ENCODE peak calls at places on chromosomes 7 and 10, in six cellular contexts. G, W, O, X, C and I are unnamed samples.
A peak's percentile ranks its signal among the peaks of the same experiment; 100 is the strongest.

GRCh38 chr7:121475806-121476205 is 79.7 kb upstream of the FAM3C start:
- DNase-seq in G (no peak), W (no peak), O (no peak), X (peak; percentile 29), C (no peak), I (no peak)

GRCh38 chr10:78164687-78165086 is 131.0 kb downstream of the RPS24 start:
- DNase-seq in G (no peak), W (no peak), O (no peak), X (no peak), C (no peak), I (no peak)

GRCh38 chr10:101780818-101781654 is 2.2 kb downstream of the NPM3 start:
- DNase-seq in G (peak; percentile 81), W (no peak), O (peak; percentile 54), X (peak; percentile 48), C (peak; percentile 30), I (peak; percentile 28)

GRCh38 chr7:157017639-157018327 is 7.3 kb upstream of the MNX1 start:
- DNase-seq in G (no peak), W (no peak), O (no peak), X (no peak), C (no peak), I (no peak)

GRCh38 chr10:8778713-8779112 is 724.2 kb downstream of the GATA3 start:
- DNase-seq in G (no peak), W (no peak), O (no peak), X (no peak), C (no peak), I (no peak)

GRCh38 chr10:33556581-33556980 is 222.1 kb upstream of the NRP1 start:
- DNase-seq in G (no peak), W (no peak), O (no peak), X (no peak), C (no peak), I (no peak)

GRCh38 chr7:922334-923107 is 32.0 kb downstream of the ADAP1 start:
- DNase-seq in G (no peak), W (no peak), O (no peak), X (no peak), C (no peak), I (no peak)

GRCh38 chr7:73891178-73891885 is 30.4 kb downstream of the TMEM270 start:
- DNase-seq in G (no peak), W (no peak), O (no peak), X (no peak), C (no peak), I (no peak)

GRCh38 chr7:143284591-143285453 is at the start of gene TMEM139:
- DNase-seq in G (no peak), W (no peak), O (no peak), X (no peak), C (no peak), I (no peak)

GRCh38 chr10:130459011-130459410 is 322.8 kb downstream of the GLRX3 start:
- DNase-seq in G (no peak), W (no peak), O (no peak), X (no peak), C (no peak), I (no peak)

GRCh38 chr10:16809074-16809718 is 8.0 kb downstream of the RSU1 start:
- DNase-seq in G (peak; percentile 69), W (no peak), O (no peak), X (peak; percentile 32), C (no peak), I (no peak)
- TF ChIP-seq CTCF in G (peak; percentile 65), W (peak; percentile 46), O (peak; percentile 53), X (peak; percentile 73), C (peak; percentile 55), I (peak; percentile 67)

GRCh38 chr10:69681436-69681835 is 51.4 kb downstream of the FAM241B start:
- DNase-seq in G (no peak), W (no peak), O (no peak), X (no peak), C (no peak), I (no peak)

GRCh38 chr10:69680610-69681009 is 50.6 kb downstream of the FAM241B start:
- DNase-seq in G (no peak), W (no peak), O (no peak), X (no peak), C (no peak), I (no peak)

GRCh38 chr10:69677914-69678654 is 48.0 kb downstream of the FAM241B start:
- DNase-seq in G (no peak), W (no peak), O (no peak), X (no peak), C (no peak), I (no peak)

GRCh38 chr10:69682955-69683474 is 53.0 kb downstream of the FAM241B start:
- DNase-seq in G (no peak), W (no peak), O (no peak), X (no peak), C (no peak), I (no peak)

GRCh38 chr10:69679736-69680135 is 49.7 kb downstream of the FAM241B start:
- DNase-seq in G (no peak), W (no peak), O (no peak), X (no peak), C (no peak), I (no peak)
- H3K4me3 ChIP-seq in G (no peak overlapping the region), W (no peak overlapping the region), O (no peak overlapping the region), X (no peak overlapping the region), C (no peak overlapping the region), I (no peak overlapping the region)

GRCh38 chr10:67308912-67309311 is 383.1 kb downstream of the LRRTM3 start:
- DNase-seq in G (no peak), W (no peak), O (no peak), X (no peak), C (no peak), I (no peak)

GRCh38 chr10:67302701-67303100 is 376.9 kb downstream of the LRRTM3 start:
- DNase-seq in G (no peak), W (no peak), O (no peak), X (no peak), C (no peak), I (no peak)

GRCh38 chr10:67306588-67307205 is 380.9 kb downstream of the LRRTM3 start:
- DNase-seq in G (peak; percentile 24), W (no peak), O (no peak), X (no peak), C (no peak), I (peak; percentile 6)
- TF ChIP-seq CTCF in G (peak; percentile 53), W (peak; percentile 17), O (peak; percentile 30), X (peak; percentile 53), C (peak; percentile 64), I (peak; percentile 57)

GRCh38 chr7:152871005-152871677 is 111.6 kb downstream of the ACTR3B start:
- DNase-seq in G (no peak), W (no peak), O (no peak), X (no peak), C (no peak), I (no peak)
- H3K4me3 ChIP-seq in G (no peak overlapping the region), W (no peak overlapping the region), O (no peak overlapping the region), X (no peak overlapping the region), C (no peak overlapping the region), I (no peak overlapping the region)

DNA sequence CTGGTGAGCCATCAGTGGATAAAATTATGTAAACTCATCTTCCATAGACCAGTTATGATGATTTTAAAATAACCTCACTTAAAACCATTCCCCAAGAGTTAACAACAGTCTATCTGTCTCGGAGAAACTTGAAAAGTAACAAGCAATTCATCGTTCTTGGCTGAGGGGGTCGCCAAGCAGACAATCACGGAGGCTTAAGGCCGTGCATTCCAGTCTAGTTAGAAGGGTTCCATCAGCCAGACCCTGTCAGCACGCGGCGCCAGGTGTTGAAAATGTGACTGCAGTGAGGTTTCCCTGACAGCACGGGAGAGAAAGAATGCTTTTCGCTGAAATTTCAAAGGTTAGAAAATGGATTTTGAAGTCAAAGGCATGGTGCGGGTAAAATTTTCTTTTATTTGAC is 1025.0 kb upstream of the CELF2 start:
- DNase-seq in G (no peak), W (no peak), O (no peak), X (no peak), C (no peak), I (no peak)
- TF ChIP-seq CTCF in G (no peak), W (no peak), O (no peak), X (no peak), C (no peak), I (no peak)

GRCh38 chr10:3095373-3096139 is 28.2 kb downstream of the PFKP start:
- DNase-seq in G (peak; percentile 34), W (peak; percentile 98), O (peak; percentile 97), X (no peak), C (peak; percentile 96), I (peak; percentile 96)

GRCh38 chr10:3097160-3097559 is 29.8 kb downstream of the PFKP start:
- DNase-seq in G (no peak), W (no peak), O (no peak), X (no peak), C (no peak), I (no peak)

GRCh38 chr10:3094565-3095168 is 27.3 kb downstream of the PFKP start:
- DNase-seq in G (no peak), W (no peak), O (no peak), X (no peak), C (no peak), I (no peak)

GRCh38 chr10:3093996-3094395 is 26.6 kb downstream of the PFKP start:
- DNase-seq in G (no peak), W (no peak), O (no peak), X (no peak), C (no peak), I (no peak)

DNA sequence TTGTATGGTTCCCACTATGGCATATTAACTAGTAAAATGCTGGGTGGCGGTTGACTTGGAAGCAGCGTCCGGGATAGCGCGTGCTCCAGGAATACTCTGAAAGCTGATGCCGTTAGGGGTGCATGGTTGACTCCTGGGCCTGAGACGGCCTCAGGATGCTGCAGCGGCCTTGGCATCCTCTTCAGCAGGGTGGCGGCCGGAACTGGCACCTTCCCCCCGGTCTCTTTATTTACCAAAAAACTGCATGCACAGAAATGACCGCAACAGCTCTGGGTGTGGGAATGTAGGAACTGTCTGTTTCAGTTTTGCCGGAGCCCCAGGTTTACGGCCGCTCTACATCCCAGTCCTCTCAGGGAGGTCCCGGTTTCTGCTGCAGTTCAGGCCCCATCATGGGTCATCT is 28.8 kb downstream of the PFKP start:
- DNase-seq in G (no peak), W (no peak), O (no peak), X (no peak), C (no peak), I (no peak)
- H3K4me3 ChIP-seq in G (no peak overlapping the region), W (peak overlapping the region; percentile 16), O (no peak overlapping the region), X (peak overlapping the region; percentile 24), C (peak overlapping the region; percentile 37), I (no peak overlapping the region)

GRCh38 chr7:51789494-51789893 is 472.9 kb upstream of the COBL start:
- DNase-seq in G (no peak), W (no peak), O (no peak), X (no peak), C (no peak), I (no peak)
- TF ChIP-seq CTCF in G (no peak), W (no peak), O (no peak), X (no peak), C (no peak), I (peak; percentile 47)